ENCODE peak calls at places on chromosomes 12 and 14, in four cellular contexts. M, K, N and C are unnamed samples.

GRCh38 chr12:99959549-99960170 is 25.1 kb downstream of the ANKS1B start:
- DNase-seq in K (no peak), M (no peak), N (no peak), C (no peak)

GRCh38 chr14:60163741-60164140 is 1.5 kb downstream of the DHRS7 start:
- DNase-seq in K (no peak), M (no peak), N (no peak), C (no peak)

GRCh38 chr12:71216725-71217579 is 59.2 kb upstream of the TSPAN8 start:
- DNase-seq in M (no peak), N (peak; percentile 46), K (no peak), C (no peak)

GRCh38 chr14:71324767-71325272 is 417.6 kb downstream of the PCNX1 start:
- DNase-seq in M (no peak), K (no peak), N (peak; percentile 20), C (no peak)

GRCh38 chr14:38357557-38357956 is 101.7 kb upstream of the CLEC14A start:
- DNase-seq in M (no peak), N (no peak), K (no peak), C (no peak)

GRCh38 chr12:110696283-110696682 is 7.4 kb upstream of the HVCN1 start:
- DNase-seq in K (no peak), M (no peak), N (no peak), C (no peak)

GRCh38 chr12:93591137-93591868 is 18.8 kb downstream of the SOCS2 start:
- DNase-seq in N (peak; percentile 69), K (peak; percentile 87), M (peak; percentile 93), C (peak; percentile 94)

GRCh38 chr14:60509438-60510253 is 700 bp downstream of the SIX6 start:
- DNase-seq in K (no peak), M (no peak), N (no peak), C (no peak)

GRCh38 chr12:8742501-8742900 is 44.7 kb downstream of the RIMKLB start:
- DNase-seq in K (no peak), M (no peak), N (no peak), C (no peak)

GRCh38 chr12:94207467-94208432 is 59.4 kb downstream of the PLXNC1 start:
- DNase-seq in N (no peak), K (no peak), M (no peak), C (no peak)

GRCh38 chr12:84375472-84375871 is 537.1 kb downstream of the SLC6A15 start:
- DNase-seq in K (no peak), M (no peak), N (no peak), C (no peak)

GRCh38 chr14:64758711-64759554 is 54.7 kb downstream of the PLEKHG3 start:
- DNase-seq in K (peak; percentile 59), M (no peak), N (no peak), C (no peak)

GRCh38 chr14:61701946-61702345 is 6.6 kb downstream of the HIF1A start:
- DNase-seq in N (no peak), M (no peak), K (no peak), C (no peak)

GRCh38 chr12:7959278-7960063 is 23.5 kb upstream of the SLC2A3 start:
- DNase-seq in M (no peak), N (peak; percentile 44), K (no peak), C (no peak)

GRCh38 chr14:101733211-101733610 is 28.3 kb upstream of the PPP2R5C start:
- DNase-seq in K (no peak), M (peak; percentile 40), N (no peak), C (peak; percentile 71)

GRCh38 chr14:68820119-68820518 is 27.3 kb upstream of the ZFP36L1 start:
- DNase-seq in K (no peak), M (no peak), N (no peak), C (no peak)

GRCh38 chr14:53331247-53331646 is 178.1 kb upstream of the DDHD1 start:
- DNase-seq in N (no peak), K (no peak), M (no peak), C (no peak)

GRCh38 chr12:130815028-130815741 is 23.9 kb downstream of the STX2 start:
- DNase-seq in M (peak; percentile 49), K (no peak), N (peak; percentile 62), C (no peak)

GRCh38 chr12:45913631-45914030 is 76.7 kb downstream of the SCAF11 start:
- DNase-seq in M (no peak), N (no peak), K (no peak), C (no peak)

GRCh38 chr12:72015895-72016294 is 77.2 kb downstream of the TPH2 start:
- DNase-seq in K (no peak), M (no peak), N (no peak), C (no peak)

GRCh38 chr12:71045781-71046180 is 112.0 kb downstream of the TSPAN8 start:
- DNase-seq in K (no peak), N (no peak), M (no peak), C (no peak)

GRCh38 chr14:45271858-45272537 is 19.0 kb upstream of the MIS18BP1 start:
- DNase-seq in M (no peak), N (no peak), K (no peak), C (no peak)

GRCh38 chr12:53185582-53186153 is 4.9 kb upstream of the CSAD start:
- DNase-seq in M (no peak), N (no peak), K (no peak), C (peak; percentile 42)

GRCh38 chr12:53184828-53185227 is 4.1 kb upstream of the CSAD start:
- DNase-seq in N (no peak), M (no peak), K (no peak), C (no peak)

GRCh38 chr12:53186745-53187144 is 6.0 kb upstream of the CSAD start:
- DNase-seq in M (no peak), N (no peak), K (no peak), C (no peak)

GRCh38 chr12:53190108-53190729 is 9.5 kb upstream of the CSAD start:
- DNase-seq in N (peak; percentile 53), M (peak; percentile 79), K (no peak), C (no peak)

DNA sequence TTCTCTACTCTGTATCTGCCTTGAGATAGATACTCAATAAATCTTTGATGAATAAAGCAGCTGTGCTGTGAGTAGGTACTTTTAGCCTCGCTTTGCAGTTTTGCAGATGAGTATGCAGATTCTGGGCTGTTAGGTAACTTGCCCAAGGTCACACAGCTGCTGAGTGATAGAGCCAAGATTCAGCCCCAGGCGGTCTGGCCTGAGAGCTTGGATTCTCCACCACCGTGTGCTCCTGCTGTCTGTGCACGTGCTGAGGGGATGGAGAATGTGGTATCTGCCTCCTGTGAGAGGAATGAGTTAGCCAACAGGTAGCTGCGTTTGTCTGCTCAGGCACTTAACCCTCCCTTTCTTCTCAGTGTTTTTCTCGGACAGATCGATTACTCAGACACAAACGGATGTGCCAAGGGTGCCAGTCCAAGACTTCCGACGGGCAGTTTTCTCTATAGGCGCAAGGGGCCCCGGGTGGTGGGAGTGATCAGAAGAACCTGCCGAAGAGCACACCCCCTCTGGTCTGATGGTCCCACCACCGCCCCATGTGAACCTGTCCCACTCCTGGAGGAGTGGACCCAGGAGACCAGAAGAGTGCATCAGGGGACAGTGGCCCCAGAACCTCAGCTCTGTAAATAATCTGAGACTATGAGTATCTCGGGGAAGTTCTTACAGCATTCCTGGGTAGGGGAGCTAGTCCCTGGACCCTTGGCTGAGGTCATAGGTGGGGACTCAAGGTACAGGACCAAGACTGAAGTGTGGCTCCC is 6.6 kb upstream of the CSAD start:
- DNase-seq in N (no peak), K (no peak), M (no peak), C (no peak)
- H3K36me3 ChIP-seq in N (peaks cover 50% of the 10 kb centered on the region), K (peaks cover 78% of the 10 kb centered on the region), M (peaks cover 63% of the 10 kb centered on the region), C (peaks cover 64% of the 10 kb centered on the region)

DNA sequence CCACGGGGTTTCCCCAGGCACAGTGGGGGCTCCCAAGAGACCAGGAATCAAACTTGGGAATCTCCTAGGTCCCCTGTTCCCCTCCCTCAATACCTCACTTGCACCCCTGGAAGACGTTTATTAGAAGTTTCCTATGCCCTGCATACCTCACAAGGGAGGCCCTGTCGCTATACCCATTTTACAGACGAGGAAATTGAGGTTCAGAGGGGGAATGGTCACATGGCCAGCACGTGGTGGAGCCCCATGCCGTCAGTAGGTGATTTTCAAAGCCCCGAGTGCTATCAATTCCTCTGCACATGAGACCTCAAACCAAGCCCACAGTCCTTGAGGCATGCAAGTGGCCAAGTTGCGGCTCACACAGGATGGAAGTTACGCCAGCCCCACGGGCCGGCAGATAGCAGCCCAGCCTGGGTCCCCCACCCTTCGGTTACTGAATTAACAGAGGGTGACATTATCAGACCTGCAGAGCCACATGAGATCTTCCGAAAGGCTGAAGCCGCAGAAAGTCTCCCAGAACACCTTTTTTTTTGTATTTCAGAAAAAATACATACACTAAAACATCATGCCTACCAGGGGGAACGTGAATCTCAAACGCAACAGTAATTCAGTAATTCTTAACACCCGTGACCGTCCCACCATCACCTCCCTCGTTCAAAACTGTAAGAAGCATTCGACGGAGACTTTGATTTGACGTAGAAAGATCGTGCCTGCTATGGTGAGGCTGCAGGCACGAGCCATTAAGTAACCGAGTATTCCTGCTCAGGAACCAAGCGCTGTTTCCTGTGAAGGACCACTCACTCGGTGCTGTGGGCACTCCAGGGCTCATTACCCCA is 129.0 kb downstream of the RFLNA start:
- DNase-seq in M (no peak), K (no peak), N (no peak), C (no peak)
- H3K36me3 ChIP-seq in M (peaks cover 57% of the 10 kb centered on the region), K (peaks cover 52% of the 10 kb centered on the region), N (peaks cover 19% of the 10 kb centered on the region), C (peaks cover 22% of the 10 kb centered on the region)

GRCh38 chr12:96919510-96920210 is 12.6 kb downstream of the NEDD1 start:
- DNase-seq in K (no peak), N (no peak), M (no peak), C (no peak)
- H3K36me3 ChIP-seq in K (peaks cover 17% of the 10 kb centered on the region), N (no peaks in the 10 kb centered on the region), M (peaks cover 7% of the 10 kb centered on the region), C (peaks cover 10% of the 10 kb centered on the region)

DNA sequence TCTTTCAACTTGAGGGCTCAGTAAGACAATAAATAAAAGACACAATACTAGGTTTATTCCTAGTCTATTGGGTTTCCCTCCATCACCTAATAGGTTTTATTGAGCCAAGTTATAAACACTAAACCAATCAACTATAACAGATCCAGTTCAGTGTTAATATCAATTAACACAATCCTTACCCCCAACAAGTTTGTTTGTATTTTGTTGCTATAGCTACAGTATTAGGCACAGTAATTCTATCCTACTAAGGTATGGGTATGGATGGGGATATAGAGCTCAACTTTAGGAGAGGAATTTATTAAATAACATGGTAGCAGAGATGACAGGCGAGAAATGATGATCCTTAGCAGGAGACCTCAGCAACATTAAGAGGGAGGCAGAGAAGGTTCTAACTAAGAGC is 13.3 kb downstream of the PPP4R3A start:
- DNase-seq in N (no peak), K (no peak), M (no peak), C (no peak)
- H3K36me3 ChIP-seq in N (no peaks in the 10 kb centered on the region), K (peaks cover 11% of the 10 kb centered on the region), M (no peaks in the 10 kb centered on the region), C (no peaks in the 10 kb centered on the region)